ENCODE peak calls at places on chromosome 11, in four cellular contexts. R is HepG2, S is H1, N is HCT116. W is an unnamed sample.

GRCh38 chr11:118929496-118930151 is 3.9 kb upstream of the BCL9L start:
- DNase-seq in R (peak; percentile 64), S (no peak), N (peak; percentile 89), W (no peak)

GRCh38 chr11:113475160-113475761 is at the start of gene DRD2:
- DNase-seq in R (no peak), S (no peak), N (no peak), W (no peak)

GRCh38 chr11:2770556-2771301 is 70.9 kb upstream of the KCNQ1OT1 start:
- DNase-seq in R (no peak), S (no peak), N (no peak), W (no peak)

GRCh38 chr11:128471138-128471661 is 116.2 kb downstream of the ETS1 start:
- DNase-seq in R (no peak), S (no peak), N (no peak), W (no peak)

GRCh38 chr11:77151804-77152513 is 23.9 kb downstream of the MYO7A start:
- DNase-seq in R (no peak), S (no peak), N (no peak), W (no peak)

GRCh38 chr11:107770546-107770945 is 58.7 kb upstream of the SLN start:
- DNase-seq in R (no peak), S (no peak), N (no peak), W (no peak)

GRCh38 chr11:61694971-61695706 is 14.9 kb downstream of the DAGLA start:
- DNase-seq in R (peak; percentile 44), S (no peak), N (no peak), W (no peak)

GRCh38 chr11:119626910-119627305 is 102.1 kb downstream of the NECTIN1 start:
- DNase-seq in R (no peak), S (no peak), N (no peak), W (no peak)

GRCh38 chr11:15897211-15897960 is 459.0 kb downstream of the SOX6 start:
- DNase-seq in R (no peak), S (no peak), N (no peak), W (no peak)

GRCh38 chr11:110431212-110432073 is 1.7 kb downstream of the FDX1 start:
- DNase-seq in R (no peak), S (no peak), N (no peak), W (no peak)

GRCh38 chr11:103619480-103619879 is 417.0 kb upstream of the DDI1 start:
- DNase-seq in R (no peak), S (no peak), N (no peak), W (no peak)

DNA sequence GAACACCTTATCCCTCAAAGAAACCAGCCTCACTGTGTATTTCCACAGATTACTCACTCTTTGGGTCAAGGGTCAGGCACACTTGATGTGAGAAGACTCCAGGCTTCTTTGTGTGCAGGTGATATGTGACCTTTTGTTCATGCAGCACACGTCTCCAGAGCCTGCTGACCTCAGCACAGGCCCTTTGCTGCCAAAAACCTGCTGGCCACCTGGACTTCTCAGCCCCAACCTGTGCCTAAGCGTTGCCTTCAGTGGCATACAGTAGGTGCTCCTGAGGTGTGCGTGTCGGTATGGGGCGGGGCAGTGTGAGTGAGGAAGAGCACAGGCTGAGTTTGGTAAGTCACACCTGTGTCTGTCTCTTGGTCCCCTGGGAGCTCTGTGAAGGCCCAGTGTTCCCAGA is 58.1 kb downstream of the WNT11 start:
- DNase-seq in R (no peak), S (no peak), N (no peak), W (no peak)
- TF ChIP-seq SIN3A in R (no peak), S (no peak), N (no peak), W (no peak)

GRCh38 chr11:78656327-78656726 is 81.7 kb upstream of the NARS2 start:
- DNase-seq in R (no peak), S (no peak), N (no peak), W (no peak)
- H3K27ac ChIP-seq in R (no peak overlapping the region), S (no peak overlapping the region), N (no peak overlapping the region), W (no peak overlapping the region)

GRCh38 chr11:64762916-64763803 is 3.4 kb upstream of the PYGM start:
- DNase-seq in R (no peak), S (no peak), N (no peak), W (no peak)

GRCh38 chr11:64760759-64761417 is 1.1 kb upstream of the PYGM start:
- DNase-seq in R (no peak), S (no peak), N (no peak), W (no peak)

GRCh38 chr11:64763804-64764611 is 4.2 kb upstream of the PYGM start:
- DNase-seq in R (no peak), S (no peak), N (no peak), W (no peak)

GRCh38 chr11:64764753-64765152 is 5.0 kb upstream of the PYGM start:
- DNase-seq in R (no peak), S (no peak), N (no peak), W (no peak)

DNA sequence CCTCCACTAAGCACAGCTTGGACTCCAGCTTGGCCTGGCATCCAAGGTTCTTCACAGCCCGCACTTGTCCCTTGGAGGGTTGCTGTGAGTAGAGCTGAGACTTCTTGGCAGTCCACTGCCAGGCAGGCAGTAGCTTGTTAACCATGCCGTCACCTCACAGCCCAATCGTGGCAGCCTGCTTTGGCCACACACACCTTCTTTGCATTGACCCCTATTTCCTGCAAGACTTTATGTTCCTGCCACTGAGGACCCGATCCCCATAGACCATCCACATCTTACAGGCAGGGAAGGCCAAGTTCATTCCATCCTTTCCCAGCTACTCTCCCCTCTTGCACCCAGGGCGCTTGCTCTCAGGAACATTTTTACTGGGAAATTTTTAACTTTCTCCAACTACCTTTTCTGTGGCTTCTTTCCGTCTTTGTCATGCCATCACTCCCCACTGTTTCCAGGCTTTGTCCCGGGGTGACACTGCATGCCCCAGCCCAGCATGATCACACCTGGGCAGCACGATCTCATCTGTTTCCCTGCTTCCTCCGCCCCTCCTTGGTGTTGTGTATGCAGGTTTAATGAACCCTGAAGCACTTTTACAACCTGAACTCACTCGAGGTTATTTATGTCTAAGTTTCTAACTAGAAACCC is 2.6 kb upstream of the PYGM start:
- DNase-seq in R (no peak), S (no peak), N (no peak), W (no peak)
- TF ChIP-seq SIN3A in R (no peak), S (peak; percentile 64), N (no peak), W (no peak)

GRCh38 chr11:1762537-1763302 is 1.0 kb downstream of the CTSD start:
- DNase-seq in R (peak; percentile 83), S (no peak), N (peak; percentile 19), W (no peak)

GRCh38 chr11:1761110-1761856 is 2.4 kb downstream of the CTSD start:
- DNase-seq in R (no peak), S (no peak), N (no peak), W (no peak)

GRCh38 chr11:1763336-1763795 is 361 bp downstream of the CTSD start:
- DNase-seq in R (no peak), S (no peak), N (no peak), W (no peak)

GRCh38 chr11:1760351-1761109 is 3.2 kb downstream of the CTSD start:
- DNase-seq in R (no peak), S (no peak), N (no peak), W (no peak)

GRCh38 chr11:1761857-1762536 is 1.7 kb downstream of the CTSD start:
- DNase-seq in R (no peak), S (no peak), N (no peak), W (no peak)
- H3K27ac ChIP-seq in R (peak overlapping the region; percentile 76), S (no peak overlapping the region), N (peak overlapping the region; percentile 74), W (peak overlapping the region; percentile 94)

GRCh38 chr11:10588904-10589303 is 20.4 kb upstream of the LYVE1 start:
- DNase-seq in R (no peak), S (no peak), N (no peak), W (no peak)
- TF ChIP-seq SIN3A in R (no peak), S (no peak), N (no peak), W (no peak)

GRCh38 chr11:690738-691633 is 4.0 kb downstream of the DEAF1 start:
- DNase-seq in R (no peak), S (no peak), N (no peak), W (no peak)
- H3K27ac ChIP-seq in R (no peak overlapping the region), S (no peak overlapping the region), N (no peak overlapping the region), W (no peak overlapping the region)

DNA sequence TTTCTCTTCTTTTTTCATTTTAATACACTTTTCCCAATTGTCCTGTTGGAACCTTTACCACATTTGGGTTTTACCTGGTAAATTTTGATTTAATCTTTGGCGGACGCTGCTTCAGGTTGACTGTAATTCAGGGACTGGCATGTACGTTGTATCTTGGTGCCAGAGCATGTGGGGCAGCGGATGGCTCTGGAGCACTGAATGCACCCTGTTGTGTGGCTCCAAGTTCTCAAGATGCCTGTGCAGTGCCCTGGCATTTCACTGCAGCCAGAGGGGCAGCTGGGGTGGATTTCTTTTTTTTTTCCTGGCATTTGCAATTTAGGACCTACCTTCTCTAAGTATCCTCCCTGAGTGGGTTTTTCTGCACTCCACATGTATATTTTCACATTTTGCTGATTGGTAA is 242.2 kb downstream of the BLID start:
- DNase-seq in R (no peak), S (no peak), N (no peak), W (no peak)
- TF ChIP-seq SIN3A in R (no peak), S (no peak), N (no peak), W (no peak)